ENCODE peak calls at places on chromosome X, in seven cellular contexts. X, K, Y, B, R, O and C are unnamed samples.
A peak's percentile ranks its signal among the peaks of the same experiment; 100 is the strongest.

GRCh38 chrX:130174051-130174704 is 2.4 kb downstream of the RAB33A start:
- DNase-seq in X (no peak), K (no peak), Y (no peak), B (no peak), R (no peak), O (no peak), C (no peak)

GRCh38 chrX:40792433-40792832 is 57.1 kb upstream of the MED14 start:
- DNase-seq in X (no peak), K (no peak), Y (no peak), B (no peak), R (no peak), O (no peak), C (no peak)

GRCh38 chrX:19698125-19698524 is 182.8 kb upstream of the MAP3K15 start:
- DNase-seq in X (no peak), K (no peak), Y (no peak), B (no peak), R (no peak), O (no peak), C (no peak)

GRCh38 chrX:18119856-18120255 is 100.8 kb downstream of the BEND2 start:
- DNase-seq in X (no peak), K (no peak), Y (peak; percentile 13), B (no peak), R (no peak), O (no peak), C (no peak)

GRCh38 chrX:2974946-2975345 is 31.4 kb upstream of the ARSH start:
- DNase-seq in X (no peak), K (no peak), Y (no peak), B (no peak), R (no peak), O (no peak), C (no peak)

GRCh38 chrX:66622209-66622608 is 16.7 kb downstream of the EDA2R start:
- DNase-seq in X (no peak), K (no peak), Y (no peak), B (no peak), R (no peak), O (no peak), C (no peak)

GRCh38 chrX:10769696-10770619 is 149.6 kb upstream of the MID1 start:
- DNase-seq in X (no peak), K (no peak), Y (peak; percentile 8), B (no peak), R (no peak), O (no peak), C (peak; percentile 33)

GRCh38 chrX:19709812-19710518 is 177.4 kb downstream of the SH3KBP1 start:
- DNase-seq in X (no peak), K (no peak), Y (peak; percentile 92), B (peak; percentile 67), R (no peak), O (no peak), C (no peak)

GRCh38 chrX:7746861-7747260 is 96.1 kb upstream of the VCX start:
- DNase-seq in X (no peak), K (no peak), Y (no peak), B (no peak), R (no peak), O (no peak), C (no peak)

GRCh38 chrX:66005832-66006449 is 33.9 kb downstream of the VSIG4 start:
- DNase-seq in X (no peak), K (no peak), Y (no peak), B (no peak), R (no peak), O (no peak), C (no peak)

GRCh38 chrX:131812847-131813825 is 210.0 kb upstream of the STK26 start:
- DNase-seq in X (peak; percentile 75), K (peak; percentile 64), Y (no peak), B (peak; percentile 6), R (peak; percentile 81), O (peak; percentile 59), C (no peak)

GRCh38 chrX:46376246-46376885 is 168.9 kb downstream of the ZNF674 start:
- DNase-seq in X (peak; percentile 12), K (no peak), Y (peak; percentile 82), B (peak; percentile 59), R (peak; percentile 19), O (peak; percentile 22), C (peak; percentile 27)

GRCh38 chrX:9770319-9770718 is 4.7 kb upstream of the GPR143 start:
- DNase-seq in X (no peak), K (no peak), Y (no peak), B (no peak), R (no peak), O (no peak), C (no peak)

GRCh38 chrX:69615323-69615722 is 590 bp upstream of the EDA start:
- DNase-seq in X (no peak), K (no peak), Y (no peak), B (no peak), R (no peak), O (no peak), C (no peak)

GRCh38 chrX:137926090-137926489 is 360.2 kb downstream of the ZIC3 start:
- DNase-seq in X (no peak), K (no peak), Y (peak; percentile 8), B (no peak), R (no peak), O (peak; percentile 10), C (peak; percentile 27)

GRCh38 chrX:108224727-108225455 is 133.3 kb downstream of the ATG4A start:
- DNase-seq in X (peak; percentile 24), K (no peak), Y (peak; percentile 27), B (peak; percentile 30), R (no peak), O (peak; percentile 70), C (peak; percentile 46)

GRCh38 chrX:97027384-97027922 is 143.7 kb downstream of the RPA4 start:
- DNase-seq in X (no peak), K (no peak), Y (no peak), B (no peak), R (no peak), O (no peak), C (peak; percentile 60)

GRCh38 chrX:30561191-30561590 is 16.4 kb downstream of the TASL start:
- DNase-seq in X (no peak), K (no peak), Y (no peak), B (no peak), R (no peak), O (no peak), C (no peak)

GRCh38 chrX:108590496-108590895 is 145.9 kb downstream of the IRS4 start:
- DNase-seq in X (no peak), K (peak; percentile 14), Y (no peak), B (no peak), R (no peak), O (no peak), C (no peak)

GRCh38 chrX:386768-387575 is at the start of gene PPP2R3B:
- DNase-seq in X (peak; percentile 100), K (peak; percentile 78), Y (peak; percentile 91), B (peak; percentile 99), R (peak; percentile 99), O (peak; percentile 100), C (peak; percentile 98)

GRCh38 chrX:16807548-16807947 is 21.3 kb downstream of the TXLNG start:
- DNase-seq in X (no peak), K (no peak), Y (peak; percentile 34), B (no peak), R (no peak), O (peak; percentile 54), C (no peak)

GRCh38 chrX:151729056-151729725 is 5.4 kb upstream of the CNGA2 start:
- DNase-seq in X (no peak), K (no peak), Y (no peak), B (no peak), R (no peak), O (no peak), C (no peak)

GRCh38 chrX:18410038-18410437 is 15.4 kb upstream of the CDKL5 start:
- DNase-seq in X (no peak), K (no peak), Y (peak; percentile 37), B (peak; percentile 34), R (no peak), O (no peak), C (no peak)

GRCh38 chrX:29422034-29422433 is 793.3 kb upstream of the MAGEB2 start:
- DNase-seq in X (no peak), K (no peak), Y (peak; percentile 19), B (no peak), R (no peak), O (no peak), C (no peak)

GRCh38 chrX:17529349-17529748 is 154.3 kb downstream of the NHS start:
- DNase-seq in X (no peak), K (no peak), Y (no peak), B (no peak), R (no peak), O (no peak), C (no peak)

GRCh38 chrX:118577041-118577440 is 81.4 kb downstream of the DOCK11 start:
- DNase-seq in X (no peak), K (no peak), Y (no peak), B (no peak), R (no peak), O (no peak), C (no peak)

GRCh38 chrX:8668797-8669196 is 63.1 kb downstream of the ANOS1 start:
- DNase-seq in X (no peak), K (no peak), Y (no peak), B (no peak), R (no peak), O (no peak), C (no peak)